ENCODE peak calls at places on chromosomes 7 and 10, in seven cellular contexts. X is omental fat pad, H is HCT116, A is NCI-H2107, G is aorta, U is A549, O is GM23248. M is an unnamed sample.

GRCh38 chr10:132729810-132730565 is 56.0 kb downstream of the NKX6-2 start:
- DNase-seq in A (no peak), X (no peak), U (no peak), H (no peak), O (no peak), G (no peak), M (no peak)

GRCh38 chr10:91925022-91925320 is 1.4 kb downstream of the BTAF1 start:
- DNase-seq in A (no peak), G (no peak), O (peak), U (no peak), H (no peak), X (no peak), M (peak)

GRCh38 chr7:101564778-101565211 is 64.3 kb downstream of the MYL10 start:
- DNase-seq in G (no peak), H (peak), X (no peak), U (peak), O (peak), A (no peak), M (peak)

GRCh38 chr10:12130237-12130872 is 878 bp downstream of the SEC61A2 start:
- DNase-seq in X (no peak), H (peak), U (peak), O (peak), A (no peak), G (no peak), M (peak)

GRCh38 chr10:130800281-130800680 is 511.2 kb downstream of the TCERG1L start:
- DNase-seq in A (no peak), U (no peak), H (no peak), G (no peak), O (no peak), X (no peak), M (no peak)

GRCh38 chr10:422232-422631 is 267.2 kb downstream of the DIP2C start:
- DNase-seq in A (peak), X (no peak), O (no peak), H (no peak), G (no peak), U (no peak), M (no peak)

GRCh38 chr7:117283371-117283770 is 39.5 kb downstream of the WNT2 start:
- DNase-seq in U (peak), A (no peak), O (peak), H (no peak), X (no peak), G (no peak), M (no peak)

GRCh38 chr10:10897400-10897799 is 120.3 kb upstream of the CELF2 start:
- DNase-seq in X (no peak), G (no peak), H (no peak), A (no peak), U (no peak), O (peak), M (no peak)

GRCh38 chr7:155803418-155804376 is 8.6 kb downstream of the SHH start:
- DNase-seq in O (peak), G (peak), U (peak), X (no peak), A (no peak), H (no peak), M (peak)

GRCh38 chr10:90148121-90148855 is 446.9 kb downstream of the KIF20B start:
- DNase-seq in X (no peak), G (no peak), A (no peak), U (peak), H (peak), O (peak), M (peak)

GRCh38 chr7:2811476-2812118 is 32.5 kb downstream of the GNA12 start:
- DNase-seq in U (no peak), G (no peak), O (no peak), A (no peak), X (no peak), H (no peak), M (peak)

GRCh38 chr7:44077681-44078091 is 4.6 kb downstream of the POLM start:
- DNase-seq in O (no peak), H (no peak), X (no peak), G (peak), U (no peak), A (no peak), M (peak)

GRCh38 chr10:31622993-31623392 is 304.0 kb downstream of the ZEB1 start:
- DNase-seq in G (no peak), X (no peak), O (peak), U (no peak), H (no peak), A (no peak), M (no peak)

GRCh38 chr7:111011500-111011899 is 79.4 kb upstream of the LRRN3 start:
- DNase-seq in O (peak), G (no peak), X (no peak), H (no peak), A (no peak), U (no peak), M (no peak)

GRCh38 chr7:23468721-23469149 is 1.6 kb downstream of the IGF2BP3 start:
- DNase-seq in U (no peak), G (no peak), X (no peak), O (no peak), A (no peak), H (no peak), M (no peak)

GRCh38 chr7:19538036-19538435 is 170.8 kb downstream of the POLR1F start:
- DNase-seq in U (no peak), H (no peak), G (no peak), O (peak), X (no peak), A (no peak), M (no peak)

GRCh38 chr10:107163904-107164861 is at the start of gene SORCS1:
- DNase-seq in G (no peak), A (no peak), O (peak), H (no peak), U (no peak), X (no peak), M (no peak)

GRCh38 chr7:106625678-106626301 is 35.2 kb downstream of the CCDC71L start:
- DNase-seq in U (no peak), O (no peak), H (no peak), G (no peak), X (no peak), A (no peak), M (no peak)

GRCh38 chr7:121752706-121753105 is 120.3 kb upstream of the PTPRZ1 start:
- DNase-seq in U (peak), G (no peak), A (no peak), X (no peak), O (peak), H (peak), M (peak)

GRCh38 chr7:2445898-2446555 is 30.2 kb downstream of the GRIFIN start:
- DNase-seq in A (no peak), U (no peak), X (no peak), H (no peak), G (no peak), O (peak), M (no peak)

GRCh38 chr7:1385809-1386622 is 73.3 kb downstream of the MICALL2 start:
- DNase-seq in A (no peak), H (no peak), X (no peak), G (no peak), U (no peak), O (no peak), M (no peak)

GRCh38 chr10:43772191-43772590 is 123.5 kb upstream of the ZNF32 start:
- DNase-seq in A (no peak), G (no peak), U (no peak), X (no peak), H (no peak), O (no peak), M (no peak)

GRCh38 chr7:73717991-73718405 is 1.5 kb downstream of the STX1A start:
- DNase-seq in U (no peak), G (no peak), X (no peak), H (peak), A (no peak), O (peak), M (peak)

GRCh38 chr10:8416755-8417154 is 362.3 kb downstream of the GATA3 start:
- DNase-seq in O (no peak), H (no peak), X (no peak), U (no peak), G (no peak), A (no peak), M (no peak)

GRCh38 chr7:16399916-16400895 is 21.1 kb downstream of the CRPPA start:
- DNase-seq in A (no peak), G (no peak), X (no peak), U (peak), H (no peak), O (peak), M (no peak)

GRCh38 chr7:80136276-80137045 is 1.8 kb downstream of the GNAI1 start:
- DNase-seq in A (no peak), U (no peak), X (no peak), O (peak), H (no peak), G (no peak), M (no peak)

GRCh38 chr10:74585231-74586087 is 240.9 kb upstream of the KAT6B start:
- DNase-seq in A (peak), H (no peak), U (no peak), X (no peak), O (peak), G (no peak), M (no peak)

GRCh38 chr7:8365499-8366110 is 67.8 kb upstream of the NXPH1 start:
- DNase-seq in H (peak), G (no peak), U (peak), O (peak), X (no peak), A (no peak), M (peak)

GRCh38 chr10:74874649-74875048 is 48.2 kb downstream of the KAT6B start:
- DNase-seq in H (no peak), U (no peak), X (no peak), A (no peak), O (no peak), G (no peak), M (no peak)

GRCh38 chr10:4183761-4184261 is 398.8 kb upstream of the KLF6 start:
- DNase-seq in H (no peak), U (no peak), X (no peak), A (no peak), O (no peak), G (no peak), M (no peak)